ENCODE peak calls at places on chromosomes 1 and 21, in ten cellular contexts. B is HCT116, W is kidney, Z is IMR-90, D is astrocyte of the cerebellum, C is GM23338, P is AG04450, U is BJ, L is ascending aorta, O is astrocyte of the spinal cord. N is an unnamed sample.

GRCh38 chr1:107877749-107878148 is 87.2 kb downstream of the VAV3 start:
- DNase-seq in O (no peak), C (no peak), L (no peak), D (no peak), W (no peak), P (no peak), B (no peak), Z (no peak), U (no peak), N (no peak)

GRCh38 chr1:41486053-41486891 is 1.8 kb upstream of the EDN2 start:
- DNase-seq in O (peak; percentile 56), B (no peak), P (no peak), U (no peak), W (peak; percentile 81), D (peak; percentile 24), C (peak; percentile 24), Z (peak; percentile 59), L (no peak), N (peak; percentile 20)

GRCh38 chr1:56255516-56256181 is 323.7 kb downstream of the PLPP3 start:
- DNase-seq in Z (peak; percentile 69), B (no peak), W (peak; percentile 74), U (peak; percentile 59), O (peak; percentile 15), P (peak; percentile 51), D (peak; percentile 2), C (no peak), L (peak; percentile 91), N (no peak)

GRCh38 chr1:41475859-41476567 is 8.5 kb downstream of the EDN2 start:
- DNase-seq in D (no peak), O (no peak), P (no peak), U (no peak), L (no peak), B (no peak), C (no peak), W (peak; percentile 20), Z (no peak), N (peak; percentile 69)

GRCh38 chr1:246497331-246497915 is 9.7 kb downstream of the SMYD3 start:
- DNase-seq in W (no peak), P (peak; percentile 39), B (peak; percentile 60), O (peak; percentile 78), C (peak; percentile 84), D (peak; percentile 69), Z (peak; percentile 79), U (no peak), L (no peak), N (peak; percentile 71)

GRCh38 chr1:212229654-212230053 is 55.6 kb upstream of the PPP2R5A start:
- DNase-seq in D (no peak), W (no peak), B (no peak), U (peak; percentile 62), C (no peak), O (no peak), Z (peak; percentile 85), P (peak; percentile 45), L (no peak), N (peak; percentile 58)

GRCh38 chr1:49597436-49597835 is 426.3 kb downstream of the AGBL4 start:
- DNase-seq in B (no peak), O (no peak), W (no peak), L (no peak), Z (no peak), C (no peak), U (no peak), P (no peak), D (no peak), N (no peak)

GRCh38 chr1:78274814-78275213 is 216.0 kb upstream of the PTGFR start:
- DNase-seq in O (peak; percentile 84), W (no peak), D (peak; percentile 86), P (peak; percentile 73), L (no peak), B (no peak), Z (peak; percentile 91), C (no peak), U (no peak), N (peak; percentile 79)

GRCh38 chr1:221444346-221444745 is 297.5 kb downstream of the DUSP10 start:
- DNase-seq in W (no peak), U (no peak), C (no peak), P (no peak), Z (no peak), O (no peak), L (no peak), D (no peak), B (no peak), N (no peak)

GRCh38 chr1:99906535-99906934 is 56.4 kb downstream of the AGL start:
- DNase-seq in D (no peak), B (no peak), L (no peak), W (no peak), P (no peak), Z (no peak), C (no peak), O (no peak), U (no peak), N (no peak)

GRCh38 chr1:78840447-78841251 is 165.9 kb downstream of the ADGRL4 start:
- DNase-seq in U (no peak), B (no peak), C (peak; percentile 14), Z (peak; percentile 83), W (no peak), O (peak; percentile 89), D (peak; percentile 78), P (peak; percentile 55), L (no peak), N (peak; percentile 58)

GRCh38 chr1:119653839-119654170 is 5.7 kb upstream of the ZNF697 start:
- DNase-seq in L (no peak), C (no peak), O (peak; percentile 15), U (peak; percentile 74), B (no peak), D (no peak), W (no peak), P (no peak), Z (peak; percentile 18), N (peak; percentile 48)

DNA sequence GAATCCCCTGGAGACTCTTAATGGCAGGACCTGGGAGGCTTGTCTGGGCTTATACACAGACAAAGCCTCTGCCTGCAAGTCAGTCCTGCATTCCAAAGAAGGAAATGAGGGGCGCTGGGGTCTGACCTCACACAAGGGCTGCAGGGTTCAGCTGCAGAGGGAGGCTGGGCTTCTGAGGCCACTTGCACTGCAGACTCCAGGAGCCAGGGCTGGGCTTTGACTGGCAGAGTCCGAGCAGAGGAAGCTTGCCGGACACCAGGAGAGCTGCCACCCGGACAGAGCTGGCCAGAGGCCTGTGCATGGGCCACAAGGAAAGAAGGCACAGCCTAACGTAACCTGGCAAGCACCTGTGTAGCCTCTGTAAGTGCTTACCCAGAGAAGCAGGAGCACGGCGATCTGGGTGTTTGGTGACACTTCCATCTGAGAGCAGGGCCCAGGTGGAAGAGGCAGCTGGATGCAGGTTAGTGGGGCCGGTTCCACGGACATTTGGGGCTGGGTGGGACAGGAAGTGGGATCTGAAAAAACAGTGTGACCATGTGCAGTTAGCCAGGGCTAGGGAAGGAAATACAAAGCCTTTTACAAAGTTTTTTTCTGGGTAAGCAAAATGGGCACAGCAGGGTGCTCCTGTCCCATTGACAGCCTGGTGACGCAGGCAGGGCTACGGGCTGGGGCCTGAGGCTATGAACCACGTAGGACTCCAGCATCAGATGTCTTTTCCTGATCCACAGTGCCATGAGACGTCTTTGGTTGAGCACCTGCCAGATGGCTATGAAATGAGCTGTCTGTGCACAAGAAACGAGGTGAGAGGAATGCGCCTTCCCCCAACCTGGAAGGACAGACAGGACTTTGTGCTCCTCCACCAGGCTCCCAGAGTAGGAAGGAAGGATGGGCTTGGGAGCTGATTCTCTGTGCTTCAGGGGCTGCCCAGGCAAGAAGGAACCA is 37.3 kb upstream of the LBR start:
- DNase-seq in W (peak; percentile 75), L (no peak), U (no peak), C (peak; percentile 75), D (no peak), P (no peak), O (peak; percentile 45), B (no peak), Z (no peak), N (no peak)
- TF ChIP-seq CTCF in W (no peak), L (no peak), U (no peak), C (no peak), D (no peak), P (no peak), O (no peak), B (no peak), Z (no peak), N (no peak)

DNA sequence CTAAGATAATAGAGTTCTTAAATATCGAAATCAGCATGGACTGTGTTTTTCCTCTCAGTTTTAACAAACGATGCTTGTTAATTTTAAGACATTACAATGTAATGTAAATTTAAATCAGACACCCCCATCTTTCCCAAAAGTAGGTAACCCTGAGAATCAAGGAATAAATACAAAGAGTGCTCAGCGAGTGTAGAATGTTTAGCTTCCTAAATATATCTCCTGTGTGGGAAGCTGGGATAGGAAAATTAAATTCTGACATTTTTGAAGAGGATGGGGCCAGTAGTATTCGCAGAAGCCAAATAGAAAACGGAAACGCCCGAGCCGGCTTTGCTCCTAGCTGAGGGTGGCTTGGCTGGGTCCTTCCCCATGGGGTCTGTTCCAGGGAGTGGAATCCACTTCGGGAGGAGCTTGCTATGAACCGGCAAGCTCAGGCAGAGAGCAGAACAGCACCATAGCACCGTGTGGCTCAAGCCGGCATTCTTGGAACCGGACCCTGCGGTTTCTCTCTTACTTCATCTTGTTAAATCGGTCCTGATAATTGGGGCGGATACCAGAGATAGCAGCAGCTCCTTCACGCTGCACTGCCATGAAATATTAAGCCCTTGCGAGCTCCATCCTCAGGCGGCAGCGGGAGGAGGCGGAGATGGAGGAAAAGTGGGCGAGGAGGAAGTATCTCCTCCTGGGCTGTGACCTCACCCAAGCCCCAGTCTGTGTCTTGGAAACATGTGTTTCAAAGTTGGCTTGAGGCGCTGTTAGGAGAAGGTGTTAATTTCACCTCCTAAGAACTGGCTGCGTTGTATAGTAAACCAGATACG is 24.9 kb downstream of the MAP3K7CL start:
- DNase-seq in W (peak; percentile 84), D (peak; percentile 59), Z (peak; percentile 62), C (peak; percentile 39), B (no peak), U (no peak), O (peak; percentile 70), L (peak; percentile 80), P (no peak), N (peak; percentile 64)
- TF ChIP-seq CTCF in W (no peak), D (no peak), Z (no peak), C (no peak), B (no peak), U (peak; percentile 27), O (no peak), L (no peak), P (no peak), N (no peak)

GRCh38 chr21:33552999-33553598 is 10.3 kb downstream of the SON start:
- DNase-seq in O (no peak), U (no peak), D (no peak), L (no peak), C (no peak), B (no peak), W (no peak), Z (no peak), P (no peak), N (no peak)
- TF ChIP-seq CTCF in O (no peak), U (no peak), D (no peak), L (no peak), C (no peak), B (no peak), W (no peak), Z (no peak), P (no peak), N (no peak)

DNA sequence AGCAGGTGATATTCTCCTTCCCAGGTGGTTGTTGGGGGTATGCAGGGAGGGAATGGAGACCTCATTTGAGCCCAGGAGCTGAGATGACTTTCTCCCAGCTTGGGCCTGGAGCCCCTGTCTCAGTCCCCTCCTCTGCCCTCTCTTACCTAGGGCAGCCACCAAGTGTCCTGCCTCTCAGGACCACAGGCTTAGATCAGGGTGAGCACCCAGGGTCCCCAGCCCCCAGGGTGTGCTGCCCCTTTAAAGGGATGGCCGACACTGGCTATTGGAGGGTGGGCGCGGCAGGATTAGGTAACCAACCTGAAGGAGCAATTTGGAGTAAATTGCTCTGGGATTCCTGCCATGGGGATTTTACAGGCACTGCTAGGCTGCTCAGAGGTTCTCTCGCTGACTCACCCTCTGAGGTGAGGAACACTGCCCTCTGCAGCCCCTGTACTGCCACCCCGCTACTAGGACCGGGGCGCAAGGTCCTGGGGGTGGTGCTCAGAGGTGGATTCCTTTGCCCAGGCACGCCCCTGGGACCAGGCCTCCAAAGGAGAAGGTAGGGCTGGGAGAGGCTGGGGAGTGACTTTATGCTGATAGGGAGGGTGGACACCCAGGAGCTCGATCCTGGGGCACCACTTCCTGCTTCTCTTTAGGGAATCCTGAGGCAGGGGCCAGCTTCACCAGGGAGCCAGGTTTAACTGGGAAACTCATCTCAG is 1.5 kb downstream of the RPS6KA1 start:
- DNase-seq in O (peak; percentile 50), L (no peak), P (no peak), D (peak; percentile 45), B (peak; percentile 65), W (peak; percentile 93), C (peak; percentile 93), Z (peak; percentile 48), U (peak; percentile 10), N (peak; percentile 65)
- TF ChIP-seq CTCF in O (peak; percentile 34), L (no peak), P (peak; percentile 31), D (peak; percentile 47), B (peak; percentile 56), W (peak; percentile 26), C (peak; percentile 79), Z (peak; percentile 19), U (peak; percentile 47), N (peak; percentile 65)

N was measured in HFFc6.